ENCODE peak calls at places on chromosomes 13 and 19, in six cellular contexts. C is CD8-positive, alpha-beta T cell; N is lung; T is PC-3; I is uterus; V is adrenal gland. M is an unnamed sample.

GRCh38 chr13:98254541-98254940 is 77.5 kb upstream of the RNF113B start:
- DNase-seq in T (no peak), I (no peak), N (no peak), V (no peak), C (no peak), M (no peak)

GRCh38 chr19:13762635-13763235 is 1.6 kb upstream of the MRI1 start:
- DNase-seq in N (no peak), C (no peak), V (no peak), I (no peak), T (no peak), M (no peak)

GRCh38 chr13:23790591-23791170 is 98.5 kb downstream of the MIPEP start:
- DNase-seq in I (no peak), N (no peak), C (no peak), T (no peak), V (no peak), M (peak; percentile 3)

GRCh38 chr19:11304936-11305335 is 9.0 kb downstream of the TSPAN16 start:
- DNase-seq in N (no peak), V (no peak), I (no peak), T (no peak), C (no peak), M (no peak)

GRCh38 chr13:73800011-73800410 is 334.2 kb downstream of the KLF12 start:
- DNase-seq in T (no peak), C (no peak), N (no peak), V (no peak), I (no peak), M (no peak)

GRCh38 chr13:105363747-105364177 is 1171.7 kb downstream of the EFNB2 start:
- DNase-seq in V (no peak), C (no peak), T (no peak), N (no peak), I (no peak), M (no peak)

GRCh38 chr19:12126707-12127106 is 13.4 kb downstream of the ZNF20 start:
- DNase-seq in N (no peak), I (no peak), C (no peak), V (no peak), T (no peak), M (no peak)

GRCh38 chr13:51361111-51361510 is 21.6 kb downstream of the SERPINE3 start:
- DNase-seq in T (no peak), V (no peak), I (no peak), N (no peak), C (no peak), M (no peak)

GRCh38 chr13:30364876-30365275 is 57.4 kb upstream of the UBE2L5 start:
- DNase-seq in I (no peak), N (no peak), C (no peak), V (no peak), T (no peak), M (no peak)

GRCh38 chr19:46791944-46792343 is 3.5 kb upstream of the SLC1A5 start:
- DNase-seq in I (no peak), T (no peak), C (no peak), V (no peak), N (no peak), M (peak; percentile 7)

GRCh38 chr13:25916119-25916518 is 135.7 kb downstream of the SHISA2 start:
- DNase-seq in N (no peak), C (no peak), T (no peak), V (no peak), I (no peak), M (no peak)

GRCh38 chr13:37561031-37561430 is 37.5 kb downstream of the POSTN start:
- DNase-seq in V (no peak), T (no peak), N (no peak), C (no peak), I (no peak), M (no peak)

GRCh38 chr13:101579291-101579802 is 126.9 kb downstream of the ITGBL1 start:
- DNase-seq in C (no peak), V (no peak), N (no peak), I (no peak), T (peak; percentile 31), M (peak; percentile 30)

GRCh38 chr13:74036373-74036772 is 97.8 kb downstream of the KLF12 start:
- DNase-seq in N (no peak), C (no peak), V (no peak), I (no peak), T (peak; percentile 87), M (no peak)

GRCh38 chr13:22061806-22062391 is 391.0 kb downstream of the FGF9 start:
- DNase-seq in C (no peak), N (no peak), T (no peak), I (no peak), V (no peak), M (no peak)

GRCh38 chr19:33864311-33864850 is 67.7 kb downstream of the KCTD15 start:
- DNase-seq in N (no peak), T (peak; percentile 2), I (no peak), V (no peak), C (no peak), M (no peak)

GRCh38 chr13:99218545-99218944 is 17.9 kb downstream of the UBAC2 start:
- DNase-seq in V (peak; percentile 71), I (no peak), N (peak; percentile 54), C (no peak), T (no peak), M (no peak)

GRCh38 chr13:38350114-38350617 is 515 bp downstream of the UFM1 start:
- DNase-seq in N (peak; percentile 77), T (peak; percentile 40), I (no peak), C (peak; percentile 5), V (peak; percentile 78), M (no peak)

GRCh38 chr13:98014766-98015165 is 61.3 kb downstream of the IPO5 start:
- DNase-seq in N (no peak), C (no peak), T (peak; percentile 39), I (no peak), V (no peak), M (no peak)

GRCh38 chr13:39462906-39463305 is 140.1 kb downstream of the LHFPL6 start:
- DNase-seq in N (no peak), I (no peak), C (no peak), T (no peak), V (no peak), M (no peak)

GRCh38 chr13:31476753-31477152 is 262.6 kb upstream of the RXFP2 start:
- DNase-seq in T (no peak), I (no peak), V (no peak), N (no peak), C (no peak), M (peak; percentile 1)

GRCh38 chr19:19232231-19232630 is 20.5 kb downstream of the NCAN start:
- DNase-seq in N (no peak), I (no peak), T (no peak), C (no peak), V (no peak), M (no peak)

GRCh38 chr19:45781282-45782161 is 768 bp downstream of the DMPK start:
- DNase-seq in N (no peak), T (peak; percentile 71), I (peak; percentile 43), C (no peak), V (peak; percentile 83), M (peak; percentile 44)
- H3K27me3 ChIP-seq in N (no peaks in the 10 kb centered on the region), T (no peaks in the 10 kb centered on the region), I (no peaks in the 10 kb centered on the region), C (peaks cover 24% of the 10 kb centered on the region), V (no peaks in the 10 kb centered on the region), M (no peaks in the 10 kb centered on the region)

GRCh38 chr19:42201489-42202289 is 15.8 kb downstream of the DEDD2 start:
- DNase-seq in V (no peak), I (no peak), N (peak; percentile 52), C (peak; percentile 24), T (no peak), M (no peak)

GRCh38 chr19:42203700-42204099 is 13.8 kb downstream of the DEDD2 start:
- DNase-seq in N (no peak), V (no peak), C (no peak), T (no peak), I (no peak), M (no peak)

GRCh38 chr19:42204684-42205083 is 12.8 kb downstream of the DEDD2 start:
- DNase-seq in C (no peak), T (no peak), V (no peak), N (no peak), I (no peak), M (no peak)

GRCh38 chr19:42200116-42200740 is 17.2 kb downstream of the DEDD2 start:
- DNase-seq in N (no peak), I (no peak), V (no peak), C (no peak), T (no peak), M (no peak)

GRCh38 chr19:42202290-42202867 is 15.1 kb downstream of the DEDD2 start:
- DNase-seq in N (no peak), C (no peak), V (no peak), I (no peak), T (no peak), M (no peak)
- H3K4me1 ChIP-seq in N (no peaks in the 10 kb centered on the region), C (peaks cover 74% of the 10 kb centered on the region), V (peaks cover 47% of the 10 kb centered on the region), I (no peaks in the 10 kb centered on the region), T (peaks cover 14% of the 10 kb centered on the region), M (peaks cover 19% of the 10 kb centered on the region)

DNA sequence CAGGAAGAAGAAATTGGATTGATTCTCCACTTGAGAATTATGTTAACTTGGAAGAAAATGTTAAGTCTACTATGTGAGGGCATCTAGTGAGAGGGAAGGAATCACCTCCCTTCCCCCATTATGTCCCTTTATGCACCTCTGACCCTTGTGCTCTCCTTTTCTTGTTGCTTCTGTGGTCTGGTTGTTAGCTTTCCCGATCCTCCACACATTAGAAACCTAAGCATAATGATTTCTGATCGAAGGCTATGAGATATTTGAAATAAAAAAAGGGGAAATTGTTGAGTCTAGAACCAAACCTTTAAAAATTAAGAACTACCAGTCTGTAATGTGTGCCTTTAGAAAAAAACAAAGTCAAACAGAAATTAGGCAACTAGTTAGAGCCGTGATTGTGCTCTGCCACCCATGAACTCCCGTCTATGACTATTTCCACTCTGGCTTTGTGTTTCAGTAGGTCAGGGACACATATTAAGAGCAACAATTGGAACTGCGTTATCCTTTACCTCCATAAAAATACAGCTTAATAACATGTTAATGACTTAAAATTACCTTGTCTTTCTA is 463 bp upstream of the GPC6 start:
- DNase-seq in I (no peak), T (no peak), C (no peak), N (no peak), V (no peak), M (peak; percentile 54)
- H3K27me3 ChIP-seq in I (no peaks in the 10 kb centered on the region), T (no peaks in the 10 kb centered on the region), C (peaks cover 5% of the 10 kb centered on the region), N (no peaks in the 10 kb centered on the region), V (peaks cover 16% of the 10 kb centered on the region), M (peaks cover 51% of the 10 kb centered on the region)

GRCh38 chr19:4720037-4720700 is 3.5 kb downstream of the DPP9 start:
- DNase-seq in I (no peak), V (no peak), T (no peak), N (no peak), C (no peak), M (no peak)

GRCh38 chr19:4723465-4724251 is at the start of gene DPP9:
- DNase-seq in I (peak; percentile 96), N (peak; percentile 96), T (peak; percentile 100), C (peak; percentile 94), V (peak; percentile 97), M (peak; percentile 98)

GRCh38 chr19:4722671-4723464 is 774 bp downstream of the DPP9 start:
- DNase-seq in N (no peak), T (peak; percentile 42), I (peak; percentile 51), C (no peak), V (peak; percentile 58), M (peak; percentile 73)

GRCh38 chr19:4719499-4719866 is 4.2 kb downstream of the DPP9 start:
- DNase-seq in C (no peak), N (no peak), T (no peak), V (no peak), I (no peak), M (no peak)

DNA sequence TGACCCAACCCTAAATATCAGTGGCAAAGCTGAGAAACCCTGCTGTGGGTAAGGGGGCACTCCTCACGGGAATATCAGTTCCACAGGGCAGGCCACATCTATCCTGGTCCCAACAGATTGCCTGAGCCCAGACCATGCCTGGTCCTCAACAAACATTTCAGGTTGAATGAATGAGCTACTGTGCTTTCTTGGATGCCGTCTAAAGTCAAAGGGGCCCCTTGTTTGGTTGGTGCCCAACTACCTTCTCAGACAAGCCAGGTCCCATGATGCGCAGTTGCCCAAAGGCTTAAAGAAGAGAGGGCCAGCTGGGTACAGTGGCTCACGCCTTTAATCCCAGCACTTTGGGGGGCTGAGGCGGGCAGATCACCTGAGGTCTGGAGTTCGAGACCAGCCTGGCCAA is 2.4 kb downstream of the DPP9 start:
- DNase-seq in V (no peak), N (no peak), C (no peak), I (no peak), T (no peak), M (no peak)
- H3K4me1 ChIP-seq in V (peaks cover 17% of the 10 kb centered on the region), N (no peaks in the 10 kb centered on the region), C (peaks cover 31% of the 10 kb centered on the region), I (peaks cover 8% of the 10 kb centered on the region), T (peaks cover 39% of the 10 kb centered on the region), M (peaks cover 40% of the 10 kb centered on the region)

M was measured in SJSA1.